ENCODE peak calls at places on chromosomes 5 and 9, in five cellular contexts. U is activated CD4-positive, alpha-beta memory T cell treated with anti-CD3 and anti-CD28 coated beads for 36 hours; P is T-helper 1 cell; Z is HuH-7.5; M is fibroblast of villous mesenchyme. A is an unnamed sample.

GRCh38 chr9:73640971-73641370 is 489.3 kb downstream of the ANXA1 start:
- DNase-seq in Z (no peak), M (no peak), U (no peak), P (no peak), A (no peak)

GRCh38 chr9:127537792-127538191 is 74.3 kb upstream of the STXBP1 start:
- DNase-seq in Z (peak), M (no peak), U (no peak), P (no peak), A (no peak)

GRCh38 chr5:173198049-173198448 is 37.0 kb downstream of the NKX2-5 start:
- DNase-seq in Z (no peak), M (no peak), P (no peak), U (no peak), A (no peak)

GRCh38 chr9:35000535-35001284 is 11.2 kb downstream of the DNAJB5 start:
- DNase-seq in M (peak), U (no peak), Z (no peak), P (no peak), A (no peak)

GRCh38 chr5:139658928-139659667 is 10.9 kb downstream of the CXXC5 start:
- DNase-seq in M (peak), P (no peak), Z (no peak), U (no peak), A (no peak)

GRCh38 chr5:64612349-64612961 is 77.8 kb upstream of the SHISAL2B start:
- DNase-seq in M (peak), U (no peak), Z (peak), P (peak), A (no peak)

GRCh38 chr5:7396169-7397004 is 449 bp downstream of the ADCY2 start:
- DNase-seq in U (no peak), Z (no peak), M (no peak), P (no peak), A (no peak)

GRCh38 chr9:129990269-129991005 is 52.6 kb downstream of the FNBP1 start:
- DNase-seq in P (peak), M (peak), U (no peak), Z (no peak), A (peak)

GRCh38 chr5:14286007-14286406 is 142.9 kb downstream of the TRIO start:
- DNase-seq in P (no peak), M (peak), U (no peak), Z (no peak), A (no peak)

GRCh38 chr5:83567741-83568530 is 96.4 kb downstream of the VCAN start:
- DNase-seq in Z (no peak), U (no peak), P (no peak), M (peak), A (no peak)

GRCh38 chr5:67493676-67494075 is 297.1 kb upstream of the CD180 start:
- DNase-seq in Z (peak), P (no peak), M (peak), U (no peak), A (no peak)

GRCh38 chr9:34983209-34983608 is 6.3 kb upstream of the DNAJB5 start:
- DNase-seq in U (no peak), P (peak), Z (no peak), M (no peak), A (peak)

GRCh38 chr5:154440540-154440939 is 5.3 kb upstream of the SAP30L start:
- DNase-seq in M (no peak), P (no peak), Z (no peak), U (no peak), A (no peak)

GRCh38 chr9:116656977-116657376 is 30.1 kb upstream of the TRIM32 start:
- DNase-seq in P (no peak), Z (no peak), M (no peak), U (no peak), A (no peak)

GRCh38 chr9:108634164-108634563 is 221.6 kb downstream of the ACTL7B start:
- DNase-seq in M (peak), P (no peak), Z (no peak), U (no peak), A (no peak)

GRCh38 chr5:140346348-140347221 is at the start of gene HBEGF:
- DNase-seq in Z (peak), M (peak), U (peak), P (peak), A (peak)

GRCh38 chr9:129235931-129236331 is 57.9 kb upstream of the IER5L start:
- DNase-seq in P (peak), Z (no peak), U (peak), M (no peak), A (peak)